ENCODE peak calls at places on chromosome 22, in eight cellular contexts. R is fibroblast of lung, C is sigmoid colon, O is GM12865, I is A549, P is Peyer's patch, Q is lower lobe of right lung, X is heart left ventricle. Y is an unnamed sample.

GRCh38 chr22:50032109-50032871 is 19.7 kb upstream of the IL17REL start:
- DNase-seq in R (no peak), C (peak; percentile 61), O (no peak), I (no peak), P (no peak), Q (no peak), X (peak; percentile 16), Y (peak; percentile 60)

GRCh38 chr22:24995649-24996180 is 43.2 kb downstream of the KIAA1671 start:
- DNase-seq in R (no peak), C (no peak), O (no peak), I (no peak), P (no peak), Q (no peak), X (no peak), Y (no peak)

GRCh38 chr22:30444632-30445437 is 19.3 kb downstream of the MTFP1 start:
- DNase-seq in R (peak; percentile 51), C (no peak), O (peak; percentile 75), I (peak; percentile 62), P (no peak), Q (no peak), X (no peak), Y (no peak)

GRCh38 chr22:37741312-37741795 is 44.5 kb downstream of the TRIOBP start:
- DNase-seq in R (peak; percentile 93), C (peak; percentile 99), O (no peak), I (peak; percentile 75), P (no peak), Q (peak; percentile 82), X (peak; percentile 86), Y (peak; percentile 88)

GRCh38 chr22:17098379-17098819 is 13.6 kb downstream of the IL17RA start:
- DNase-seq in R (no peak), C (peak; percentile 69), O (peak; percentile 28), I (no peak), P (peak; percentile 35), Q (peak; percentile 65), X (no peak), Y (peak; percentile 48)

GRCh38 chr22:39024923-39025322 is 4.0 kb downstream of the APOBEC3D start:
- DNase-seq in R (no peak), C (no peak), O (no peak), I (no peak), P (no peak), Q (no peak), X (no peak), Y (no peak)

GRCh38 chr22:38240734-38241252 is 32.0 kb downstream of the TMEM184B start:
- DNase-seq in R (peak; percentile 96), C (no peak), O (no peak), I (peak; percentile 73), P (peak; percentile 57), Q (no peak), X (no peak), Y (no peak)

GRCh38 chr22:26323013-26323412 is 106.0 kb upstream of the ASPHD2 start:
- DNase-seq in R (no peak), C (no peak), O (no peak), I (no peak), P (no peak), Q (no peak), X (no peak), Y (no peak)

GRCh38 chr22:19691721-19692341 is 22.5 kb upstream of the SEPTIN5 start:
- DNase-seq in R (peak; percentile 74), C (peak; percentile 71), O (no peak), I (peak; percentile 73), P (peak; percentile 47), Q (no peak), X (no peak), Y (no peak)

GRCh38 chr22:42747701-42748513 is 27.2 kb upstream of the A4GALT start:
- DNase-seq in R (peak; percentile 84), C (no peak), O (peak; percentile 47), I (no peak), P (no peak), Q (no peak), X (peak; percentile 40), Y (no peak)

GRCh38 chr22:38214248-38215056 is 12.7 kb downstream of the MAFF start:
- DNase-seq in R (peak; percentile 58), C (peak; percentile 83), O (peak; percentile 94), I (no peak), P (peak; percentile 81), Q (peak; percentile 83), X (no peak), Y (peak; percentile 55)

GRCh38 chr22:37599161-37599560 is 9.5 kb upstream of the GGA1 start:
- DNase-seq in R (no peak), C (no peak), O (no peak), I (peak; percentile 51), P (peak; percentile 72), Q (no peak), X (no peak), Y (no peak)

GRCh38 chr22:34638128-34638527 is 427.8 kb upstream of the ISX start:
- DNase-seq in R (no peak), C (no peak), O (no peak), I (no peak), P (no peak), Q (no peak), X (no peak), Y (no peak)

GRCh38 chr22:26462971-26463661 is 20.5 kb downstream of the HPS4 start:
- DNase-seq in R (peak; percentile 52), C (no peak), O (no peak), I (no peak), P (no peak), Q (no peak), X (no peak), Y (no peak)

GRCh38 chr22:40345271-40345670 is 1.0 kb upstream of the ADSL start:
- DNase-seq in R (peak; percentile 52), C (no peak), O (peak; percentile 53), I (no peak), P (no peak), Q (no peak), X (no peak), Y (no peak)

GRCh38 chr22:46296257-46297150 is at the start of gene GTSE1:
- DNase-seq in R (peak; percentile 93), C (peak; percentile 99), O (peak; percentile 99), I (peak; percentile 95), P (peak; percentile 98), Q (peak; percentile 100), X (peak; percentile 97), Y (peak; percentile 98)
- H3K4me3 ChIP-seq in R (peak within 1 kb of the TSS; percentile 75), C (peak within 1 kb of the TSS; percentile 62), O (peak within 1 kb of the TSS; percentile 77), I (peak within 1 kb of the TSS; percentile 92), P (peak within 1 kb of the TSS; percentile 58), Q (peak within 1 kb of the TSS; percentile 83), X (peak within 1 kb of the TSS; percentile 53), Y (peak within 1 kb of the TSS; percentile 51)

DNA sequence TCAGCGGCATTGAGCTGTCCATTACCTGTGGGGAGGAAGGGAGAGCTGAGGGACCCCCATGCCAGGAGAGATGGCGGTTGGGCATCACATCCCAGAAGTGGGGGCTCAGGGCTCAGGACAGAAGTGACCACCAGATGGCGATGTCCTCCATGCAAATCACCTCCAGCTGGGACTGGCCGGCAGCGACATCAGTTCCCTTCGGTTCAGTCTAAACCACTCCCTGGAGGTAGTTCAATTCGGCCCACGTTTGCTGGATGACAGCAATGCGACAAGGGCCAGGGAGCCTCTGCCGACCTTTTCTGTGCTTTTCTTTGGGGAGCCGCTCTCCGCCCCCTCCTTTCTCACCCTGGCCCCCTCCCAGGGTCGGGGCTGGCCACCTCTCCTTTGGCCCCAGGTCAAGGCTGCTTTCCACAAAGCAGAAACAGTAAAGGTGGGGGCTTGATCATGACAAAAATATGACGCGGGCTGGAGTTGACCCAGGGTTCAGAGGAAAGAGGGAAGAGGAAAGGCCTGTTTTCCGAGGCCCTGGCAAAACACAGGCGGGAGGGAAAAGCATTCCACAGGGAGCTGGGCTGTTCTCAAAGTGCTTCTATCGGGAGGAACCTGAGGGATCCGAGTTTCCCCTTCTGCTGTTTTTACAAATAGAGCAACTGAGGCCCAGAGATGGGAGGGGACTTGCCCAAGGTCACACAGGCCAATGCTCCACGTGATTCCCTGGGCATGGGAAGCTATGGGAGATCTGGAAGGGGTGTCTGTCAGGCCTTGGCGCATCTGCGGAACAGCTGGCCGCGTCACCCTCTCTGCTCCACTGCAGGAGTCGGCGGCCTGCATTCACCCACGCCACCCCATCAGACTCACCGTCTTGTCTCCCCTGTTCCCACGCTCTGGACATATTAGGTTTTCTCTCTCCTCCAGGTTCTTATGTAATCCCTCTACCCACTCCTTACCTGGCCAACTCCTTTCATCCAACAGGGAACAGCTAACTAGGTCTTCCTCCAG is 54.7 kb downstream of the FBXO7 start:
- DNase-seq in R (peak; percentile 75), C (peak; percentile 96), O (peak; percentile 81), I (peak; percentile 79), P (peak; percentile 76), Q (peak; percentile 84), X (peak; percentile 88), Y (peak; percentile 91)
- TF ChIP-seq CTCF in R (peak; percentile 77), C (peak; percentile 89), O (peak; percentile 72), I (peak; percentile 69), P (peak; percentile 58), Q (peak; percentile 88), X (peak; percentile 91), Y (peak; percentile 84)

GRCh38 chr22:32531955-32532818 is 57.6 kb downstream of the FBXO7 start:
- DNase-seq in R (peak; percentile 95), C (peak; percentile 94), O (no peak), I (no peak), P (no peak), Q (peak; percentile 75), X (peak; percentile 91), Y (peak; percentile 89)
- H3K4me3 ChIP-seq in R (no peak overlapping the region), C (no peak overlapping the region), O (no peak overlapping the region), I (no peak overlapping the region), P (no peak overlapping the region), Q (no peak overlapping the region), X (no peak overlapping the region), Y (no peak overlapping the region)

GRCh38 chr22:43847376-43848289 is 14.7 kb downstream of the SULT4A1 start:
- DNase-seq in R (no peak), C (peak; percentile 53), O (no peak), I (no peak), P (peak; percentile 37), Q (no peak), X (no peak), Y (no peak)

GRCh38 chr22:43850529-43850928 is 11.8 kb downstream of the SULT4A1 start:
- DNase-seq in R (no peak), C (peak; percentile 36), O (no peak), I (no peak), P (peak; percentile 31), Q (no peak), X (peak; percentile 3), Y (no peak)

GRCh38 chr22:43849731-43850130 is 12.6 kb downstream of the SULT4A1 start:
- DNase-seq in R (no peak), C (peak; percentile 29), O (no peak), I (no peak), P (peak; percentile 22), Q (no peak), X (peak; percentile 3), Y (peak; percentile 24)

GRCh38 chr22:43846966-43847365 is 15.3 kb downstream of the SULT4A1 start:
- DNase-seq in R (no peak), C (no peak), O (no peak), I (no peak), P (peak; percentile 14), Q (no peak), X (no peak), Y (no peak)

DNA sequence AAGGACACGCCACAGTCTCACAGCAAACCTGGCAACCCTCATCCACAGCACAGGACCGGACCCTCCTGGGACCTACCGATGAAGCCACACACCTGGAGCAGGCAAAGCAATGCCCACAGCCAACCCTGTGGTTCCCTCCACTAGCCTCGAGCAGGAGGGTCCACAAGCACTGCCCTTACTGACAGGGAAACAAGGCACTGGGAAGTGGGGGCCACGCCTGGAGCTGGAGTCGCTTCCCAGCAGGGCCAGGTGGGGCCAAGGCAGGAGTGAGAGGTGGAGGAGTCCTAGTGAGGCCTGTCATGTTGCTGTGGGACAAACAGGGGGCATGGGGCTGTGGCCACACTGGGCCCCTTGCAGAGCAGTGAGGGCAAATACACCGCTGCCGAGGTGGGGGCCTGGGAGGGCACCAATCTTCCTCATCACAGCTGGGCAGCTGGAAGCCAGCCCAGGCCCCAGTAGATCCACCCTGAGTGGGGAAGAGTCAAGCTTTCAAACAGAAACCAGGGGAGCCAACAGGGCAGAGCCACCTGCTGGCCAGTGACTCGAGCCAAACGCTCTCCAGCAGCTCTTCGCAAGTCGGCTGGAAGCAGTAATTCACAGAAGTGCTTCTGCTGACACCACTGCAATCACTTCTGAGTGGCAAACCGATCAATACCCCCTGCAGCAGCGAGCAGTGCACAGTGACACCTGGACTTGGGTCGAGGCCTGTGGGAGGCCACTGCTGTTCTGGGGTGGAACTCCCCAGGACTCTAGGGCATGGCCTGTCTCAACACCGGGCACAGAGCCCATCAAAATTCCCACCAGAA is 13.7 kb downstream of the SULT4A1 start:
- DNase-seq in R (peak; percentile 30), C (peak; percentile 43), O (peak; percentile 19), I (peak; percentile 16), P (peak; percentile 42), Q (no peak), X (peak; percentile 23), Y (peak; percentile 55)
- TF ChIP-seq CTCF in R (peak; percentile 39), C (no peak), O (peak; percentile 23), I (peak; percentile 31), P (no peak), Q (no peak), X (peak; percentile 51), Y (no peak)

Y was measured in tibial artery.